ENCODE peak calls at places on chromosomes 12 and 14, in ten cellular contexts. V, M, R, W, F, Y, T, A, C and D are unnamed samples.

GRCh38 chr14:104868811-104869572 is 3.9 kb downstream of the CEP170B start:
- DNase-seq in V (no peak), M (no peak), R (no peak), W (no peak), F (no peak), Y (no peak), T (no peak), A (no peak), C (no peak), D (no peak)

GRCh38 chr14:94388027-94388895 is at the start of gene SERPINA1:
- DNase-seq in V (no peak), M (no peak), R (no peak), W (no peak), F (no peak), Y (no peak), T (no peak), A (no peak), C (no peak), D (no peak)

GRCh38 chr12:30021046-30021833 is 237.5 kb upstream of the TMTC1 start:
- DNase-seq in V (no peak), M (no peak), R (no peak), W (peak), F (no peak), Y (no peak), T (no peak), A (no peak), C (no peak), D (no peak)

GRCh38 chr12:44155349-44155748 is 319.5 kb downstream of the TMEM117 start:
- DNase-seq in V (no peak), M (no peak), R (no peak), W (no peak), F (no peak), Y (no peak), T (no peak), A (no peak), C (no peak), D (no peak)

GRCh38 chr12:64273527-64274403 is 51.7 kb upstream of the KICS2 start:
- DNase-seq in V (peak), M (no peak), R (no peak), W (peak), F (no peak), Y (peak), T (no peak), A (no peak), C (peak), D (peak)

GRCh38 chr12:6154730-6155459 is 30.4 kb upstream of the VWF start:
- DNase-seq in V (no peak), M (no peak), R (no peak), W (no peak), F (no peak), Y (no peak), T (no peak), A (no peak), C (no peak), D (no peak)

GRCh38 chr14:57364659-57365450 is 25.5 kb upstream of the NAA30 start:
- DNase-seq in V (no peak), M (no peak), R (no peak), W (no peak), F (no peak), Y (no peak), T (no peak), A (no peak), C (no peak), D (no peak)

GRCh38 chr12:93022603-93023340 is 93.7 kb upstream of the EEA1 start:
- DNase-seq in V (no peak), M (no peak), R (no peak), W (no peak), F (no peak), Y (no peak), T (no peak), A (no peak), C (no peak), D (peak)

GRCh38 chr12:102202556-102202955 is 4.9 kb upstream of the PMCH start:
- DNase-seq in V (no peak), M (no peak), R (no peak), W (peak), F (no peak), Y (no peak), T (no peak), A (no peak), C (no peak), D (no peak)

GRCh38 chr14:99971087-99971928 is 93.9 kb upstream of the EVL start:
- DNase-seq in V (peak), M (peak), R (peak), W (peak), F (peak), Y (peak), T (peak), A (peak), C (peak), D (peak)

GRCh38 chr12:132638541-132639408 is 20.2 kb downstream of the P2RX2 start:
- DNase-seq in V (peak), M (no peak), R (no peak), W (peak), F (no peak), Y (peak), T (no peak), A (no peak), C (no peak), D (peak)

GRCh38 chr12:131529196-131530040 is 181.5 kb upstream of the SFSWAP start:
- DNase-seq in V (no peak), M (no peak), R (no peak), W (no peak), F (no peak), Y (no peak), T (no peak), A (no peak), C (no peak), D (no peak)

GRCh38 chr12:14937014-14937413 is 1.3 kb downstream of the ERP27 start:
- DNase-seq in V (no peak), M (no peak), R (no peak), W (peak), F (no peak), Y (no peak), T (no peak), A (no peak), C (no peak), D (no peak)

GRCh38 chr12:20188930-20189653 is 179.2 kb upstream of the PDE3A start:
- DNase-seq in V (no peak), M (no peak), R (no peak), W (no peak), F (no peak), Y (no peak), T (no peak), A (no peak), C (no peak), D (no peak)

GRCh38 chr12:120833849-120834248 is 70.3 kb downstream of the SPPL3 start:
- DNase-seq in V (no peak), M (no peak), R (no peak), W (no peak), F (no peak), Y (no peak), T (no peak), A (no peak), C (no peak), D (peak)

GRCh38 chr12:76047060-76047459 is 15.5 kb upstream of the PHLDA1 start:
- DNase-seq in V (no peak), M (no peak), R (no peak), W (no peak), F (no peak), Y (no peak), T (no peak), A (no peak), C (no peak), D (no peak)

GRCh38 chr12:121114019-121114639 is 18.5 kb upstream of the P2RX7 start:
- DNase-seq in V (no peak), M (no peak), R (no peak), W (no peak), F (no peak), Y (no peak), T (no peak), A (no peak), C (no peak), D (no peak)

GRCh38 chr12:94289551-94290312 is 141.4 kb downstream of the PLXNC1 start:
- DNase-seq in V (no peak), M (no peak), R (no peak), W (peak), F (peak), Y (no peak), T (no peak), A (no peak), C (no peak), D (peak)

GRCh38 chr14:58280954-58281787 is 17.2 kb upstream of the ARID4A start:
- DNase-seq in V (peak), M (no peak), R (peak), W (peak), F (peak), Y (no peak), T (peak), A (no peak), C (no peak), D (peak)

GRCh38 chr12:124379938-124380754 is 85.3 kb downstream of the RFLNA start:
- DNase-seq in V (peak), M (peak), R (no peak), W (peak), F (peak), Y (no peak), T (no peak), A (no peak), C (no peak), D (peak)

GRCh38 chr14:72788255-72788654 is 105.6 kb downstream of the DPF3 start:
- DNase-seq in V (no peak), M (no peak), R (no peak), W (no peak), F (no peak), Y (no peak), T (no peak), A (no peak), C (no peak), D (no peak)

GRCh38 chr14:20485900-20486299 is 16.7 kb downstream of the PNP start:
- DNase-seq in V (peak), M (no peak), R (no peak), W (no peak), F (no peak), Y (no peak), T (no peak), A (no peak), C (no peak), D (no peak)